ENCODE peak calls at places on chromosome 12, in eight cellular contexts. X, Y, I, P, T, V, F and Z are unnamed samples.

GRCh38 chr12:41188841-41189394 is 798 bp downstream of the PDZRN4 start:
- DNase-seq in X (no peak), Y (no peak), I (no peak), P (no peak), T (peak; percentile 37), V (no peak), F (no peak), Z (no peak)

GRCh38 chr12:48980389-48980952 is 2.3 kb downstream of the WNT1 start:
- DNase-seq in X (no peak), Y (no peak), I (no peak), P (peak; percentile 53), T (peak; percentile 88), V (no peak), F (no peak), Z (no peak)

GRCh38 chr12:26338574-26339572 is 143.5 kb downstream of the SSPN start:
- DNase-seq in X (no peak), Y (no peak), I (no peak), P (no peak), T (no peak), V (no peak), F (no peak), Z (no peak)

GRCh38 chr12:27531916-27532315 is 7.9 kb downstream of the PPFIBP1 start:
- DNase-seq in X (no peak), Y (no peak), I (no peak), P (no peak), T (no peak), V (no peak), F (no peak), Z (no peak)

GRCh38 chr12:4227046-4227445 is 46.5 kb upstream of the CCND2 start:
- DNase-seq in X (no peak), Y (no peak), I (no peak), P (no peak), T (no peak), V (no peak), F (no peak), Z (no peak)

GRCh38 chr12:81077686-81078441 is at the start of gene ACSS3:
- DNase-seq in X (no peak), Y (no peak), I (no peak), P (no peak), T (peak; percentile 95), V (peak; percentile 67), F (no peak), Z (peak; percentile 26)

GRCh38 chr12:121792607-121793500 is 634 bp downstream of the RHOF start:
- DNase-seq in X (no peak), Y (peak; percentile 55), I (no peak), P (peak; percentile 61), T (peak; percentile 67), V (peak; percentile 62), F (no peak), Z (peak; percentile 58)

GRCh38 chr12:54139030-54139429 is 49.8 kb downstream of the SMUG1 start:
- DNase-seq in X (no peak), Y (no peak), I (no peak), P (no peak), T (no peak), V (no peak), F (no peak), Z (no peak)

GRCh38 chr12:109529618-109530300 is 43.5 kb downstream of the MMAB start:
- DNase-seq in X (no peak), Y (no peak), I (no peak), P (no peak), T (peak; percentile 60), V (no peak), F (no peak), Z (no peak)

GRCh38 chr12:86551146-86551571 is 295.0 kb upstream of the MGAT4C start:
- DNase-seq in X (no peak), Y (no peak), I (no peak), P (no peak), T (no peak), V (no peak), F (no peak), Z (no peak)

GRCh38 chr12:41772478-41772877 is 372.2 kb downstream of the GXYLT1 start:
- DNase-seq in X (no peak), Y (no peak), I (no peak), P (no peak), T (no peak), V (no peak), F (no peak), Z (no peak)

GRCh38 chr12:13045816-13046215 is 1.6 kb downstream of the FAM234B start:
- DNase-seq in X (no peak), Y (no peak), I (no peak), P (no peak), T (no peak), V (no peak), F (no peak), Z (no peak)

GRCh38 chr12:12428961-12429657 is 72.2 kb downstream of the BORCS5 start:
- DNase-seq in X (peak; percentile 90), Y (no peak), I (no peak), P (no peak), T (no peak), V (no peak), F (no peak), Z (no peak)

GRCh38 chr12:50545783-50546182 is 41.0 kb downstream of the DIP2B start:
- DNase-seq in X (no peak), Y (no peak), I (no peak), P (peak; percentile 66), T (no peak), V (no peak), F (no peak), Z (no peak)

GRCh38 chr12:126185025-126185424 is 1119.8 kb downstream of the AACS start:
- DNase-seq in X (no peak), Y (no peak), I (no peak), P (no peak), T (no peak), V (no peak), F (no peak), Z (no peak)

GRCh38 chr12:94263905-94264655 is 115.7 kb downstream of the PLXNC1 start:
- DNase-seq in X (no peak), Y (no peak), I (no peak), P (no peak), T (peak; percentile 87), V (no peak), F (no peak), Z (no peak)

GRCh38 chr12:24554612-24555300 is 394.1 kb downstream of the BCAT1 start:
- DNase-seq in X (no peak), Y (no peak), I (no peak), P (no peak), T (peak; percentile 9), V (no peak), F (no peak), Z (no peak)

GRCh38 chr12:53569174-53569557 is 57.0 kb downstream of the ATF7 start:
- DNase-seq in X (no peak), Y (no peak), I (no peak), P (no peak), T (peak; percentile 54), V (no peak), F (no peak), Z (no peak)

GRCh38 chr12:125135906-125136305 is 70.7 kb downstream of the AACS start:
- DNase-seq in X (no peak), Y (no peak), I (no peak), P (no peak), T (no peak), V (no peak), F (no peak), Z (no peak)

GRCh38 chr12:76713130-76713529 is 50.8 kb upstream of the ZDHHC17 start:
- DNase-seq in X (no peak), Y (no peak), I (no peak), P (no peak), T (peak; percentile 70), V (peak; percentile 16), F (no peak), Z (no peak)
- TF ChIP-seq POLR2AphosphoS5 in X (no peak), Y (no peak), I (no peak), P (no peak), T (no peak), V (no peak), F (no peak), Z (no peak)

DNA sequence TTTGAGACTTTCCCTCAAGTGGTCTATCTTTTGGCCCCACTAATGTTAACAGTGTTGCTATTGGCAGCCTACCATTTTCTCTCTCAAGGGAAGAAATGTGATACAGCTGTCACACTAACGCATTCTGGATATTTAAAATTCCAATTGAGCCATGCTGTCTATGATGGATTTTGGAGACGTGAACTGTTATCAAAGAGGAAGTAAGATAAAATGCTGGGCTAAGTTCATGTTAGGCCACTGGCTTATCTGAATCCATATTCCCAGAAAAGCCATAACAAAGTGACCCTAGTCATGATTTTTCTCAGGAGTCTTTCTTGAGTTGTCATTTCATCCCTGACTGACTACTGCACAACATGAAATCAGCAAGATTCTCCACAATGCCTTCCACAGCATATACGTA is 200.2 kb downstream of the PHLDA1 start:
- DNase-seq in X (no peak), Y (no peak), I (no peak), P (no peak), T (no peak), V (no peak), F (no peak), Z (no peak)
- TF ChIP-seq POLR2AphosphoS5 in X (no peak), Y (no peak), I (no peak), P (no peak), T (no peak), V (no peak), F (no peak), Z (no peak)

GRCh38 chr12:112595415-112595814 is 176.7 kb downstream of the PTPN11 start:
- DNase-seq in X (no peak), Y (no peak), I (no peak), P (no peak), T (no peak), V (no peak), F (no peak), Z (no peak)

GRCh38 chr12:112584266-112584722 is 165.5 kb downstream of the PTPN11 start:
- DNase-seq in X (no peak), Y (no peak), I (no peak), P (no peak), T (peak; percentile 89), V (peak; percentile 34), F (no peak), Z (no peak)

GRCh38 chr12:112589275-112589674 is 170.5 kb downstream of the PTPN11 start:
- DNase-seq in X (no peak), Y (no peak), I (no peak), P (no peak), T (no peak), V (no peak), F (no peak), Z (no peak)

GRCh38 chr12:112586148-112586783 is 167.5 kb downstream of the PTPN11 start:
- DNase-seq in X (no peak), Y (no peak), I (no peak), P (no peak), T (no peak), V (no peak), F (no peak), Z (no peak)

DNA sequence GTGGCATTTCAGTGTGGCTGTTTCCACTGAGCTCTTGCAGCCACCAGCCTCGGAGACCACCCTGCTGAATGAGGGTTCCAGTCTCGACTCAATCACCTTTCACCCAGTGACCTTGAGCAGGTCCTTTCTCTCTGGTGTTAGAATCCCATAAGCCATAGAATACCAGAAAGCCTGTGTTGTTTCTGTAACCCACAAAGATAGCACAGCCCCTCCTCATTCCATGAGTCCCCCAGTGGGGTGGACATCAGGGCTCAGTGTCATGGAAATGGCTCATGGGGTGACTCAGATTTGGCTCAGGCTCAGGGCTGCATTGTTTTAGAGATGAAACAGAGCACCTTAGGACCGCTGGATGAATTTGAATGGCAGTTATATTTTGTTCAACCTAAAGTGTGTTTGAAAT is 171.5 kb downstream of the PTPN11 start:
- DNase-seq in X (no peak), Y (no peak), I (no peak), P (no peak), T (peak; percentile 87), V (no peak), F (no peak), Z (no peak)
- TF ChIP-seq POLR2AphosphoS5 in X (no peak), Y (no peak), I (no peak), P (no peak), T (peak; percentile 61), V (no peak), F (no peak), Z (no peak)

GRCh38 chr12:22729898-22730443 is 105.0 kb downstream of the ETNK1 start:
- DNase-seq in X (no peak), Y (no peak), I (no peak), P (no peak), T (no peak), V (no peak), F (no peak), Z (no peak)
- TF ChIP-seq POLR2AphosphoS5 in X (no peak), Y (no peak), I (no peak), P (no peak), T (no peak), V (no peak), F (no peak), Z (peak; percentile 25)